ENCODE peak calls at places on chromosome 11, in seven cellular contexts. U, S, L, T, G, M and W are unnamed samples.

GRCh38 chr11:75013051-75013450 is 24.3 kb downstream of the NEU3 start:
- DNase-seq in G (no peak), L (no peak), T (no peak), U (no peak), M (no peak), S (peak), W (no peak)

GRCh38 chr11:25667871-25668270 is 664.1 kb upstream of the ANO3 start:
- DNase-seq in S (no peak), U (no peak), T (no peak), M (no peak), G (no peak), L (no peak), W (no peak)

GRCh38 chr11:34356130-34356529 is 1.7 kb downstream of the ABTB2 start:
- DNase-seq in M (no peak), T (no peak), G (no peak), S (no peak), U (no peak), L (no peak), W (no peak)

GRCh38 chr11:44886765-44887164 is 63.9 kb downstream of the TP53I11 start:
- DNase-seq in S (no peak), U (no peak), M (no peak), T (no peak), L (peak), G (no peak), W (no peak)

GRCh38 chr11:66545701-66546367 is at the start of gene ZDHHC24:
- DNase-seq in S (peak), M (peak), L (peak), T (peak), U (peak), G (peak), W (peak)

GRCh38 chr11:21105196-21105917 is 436.0 kb downstream of the NELL1 start:
- DNase-seq in T (no peak), U (no peak), M (no peak), G (no peak), S (no peak), L (no peak), W (no peak)

GRCh38 chr11:102241026-102241425 is 76.3 kb upstream of the BIRC3 start:
- DNase-seq in S (no peak), L (no peak), M (no peak), G (no peak), T (no peak), U (no peak), W (no peak)

GRCh38 chr11:65014146-65014960 is at the start of gene ARL2:
- DNase-seq in T (peak), G (peak), U (peak), S (peak), L (no peak), M (peak), W (peak)

GRCh38 chr11:12813371-12814225 is 139.4 kb downstream of the TEAD1 start:
- DNase-seq in M (no peak), U (no peak), L (no peak), S (no peak), T (no peak), G (no peak), W (no peak)

GRCh38 chr11:10497371-10498021 is 42.4 kb downstream of the AMPD3 start:
- DNase-seq in M (no peak), G (no peak), S (no peak), T (no peak), L (no peak), U (no peak), W (no peak)

GRCh38 chr11:48105096-48105990 is 111.3 kb upstream of the OR4B1 start:
- DNase-seq in S (no peak), U (no peak), G (no peak), M (no peak), L (no peak), T (no peak), W (no peak)

GRCh38 chr11:133681901-133682300 is 149.6 kb upstream of the OPCML start:
- DNase-seq in S (no peak), T (no peak), M (no peak), L (no peak), U (no peak), G (no peak), W (no peak)

GRCh38 chr11:87352759-87353707 is 315.3 kb downstream of the TMEM135 start:
- DNase-seq in T (no peak), M (peak), L (peak), U (peak), S (peak), G (peak), W (peak)

GRCh38 chr11:789951-790350 is at the start of gene CEND1:
- DNase-seq in T (no peak), S (no peak), G (peak), L (no peak), U (no peak), M (no peak), W (no peak)

GRCh38 chr11:110955797-110956196 is 243.6 kb upstream of the ARHGAP20 start:
- DNase-seq in L (no peak), T (no peak), G (no peak), S (no peak), U (no peak), M (no peak), W (no peak)

GRCh38 chr11:32034680-32035079 is 56.2 kb upstream of the RCN1 start:
- DNase-seq in L (no peak), T (no peak), G (no peak), M (no peak), S (no peak), U (no peak), W (no peak)

GRCh38 chr11:132490976-132491375 is 1041.3 kb downstream of the OPCML start:
- DNase-seq in G (no peak), M (no peak), S (no peak), T (no peak), L (no peak), U (no peak), W (no peak)

GRCh38 chr11:8015753-8016239 is 28.7 kb downstream of the EIF3F start:
- DNase-seq in L (no peak), U (no peak), S (no peak), G (no peak), T (no peak), M (no peak), W (no peak)

GRCh38 chr11:81970886-81971285 is 762.8 kb downstream of the FAM181B start:
- DNase-seq in L (no peak), S (no peak), T (no peak), M (no peak), G (no peak), U (no peak), W (no peak)

GRCh38 chr11:119094816-119095065 is 6.9 kb downstream of the DPAGT1 start:
- DNase-seq in M (no peak), U (peak), T (peak), L (peak), S (peak), G (no peak), W (peak)

GRCh38 chr11:125062931-125063428 is at the start of gene SLC37A2:
- DNase-seq in G (peak), L (no peak), S (peak), U (peak), M (no peak), T (peak), W (peak)

GRCh38 chr11:87722756-87723599 is 452.3 kb downstream of the RAB38 start:
- DNase-seq in M (no peak), L (no peak), T (no peak), S (peak), G (no peak), U (no peak), W (no peak)

GRCh38 chr11:102256251-102256650 is 61.0 kb upstream of the BIRC3 start:
- DNase-seq in T (no peak), L (no peak), U (no peak), S (no peak), M (no peak), G (no peak), W (no peak)

GRCh38 chr11:11843233-11843632 is 1.5 kb downstream of the USP47 start:
- DNase-seq in S (peak), T (no peak), U (no peak), G (no peak), L (no peak), M (no peak), W (no peak)

GRCh38 chr11:134086376-134086775 is 17.5 kb downstream of the JAM3 start:
- DNase-seq in T (no peak), M (no peak), S (no peak), G (no peak), U (no peak), L (no peak), W (no peak)

GRCh38 chr11:58497951-58498350 is 10.0 kb downstream of the OR5B21 start:
- DNase-seq in S (no peak), M (no peak), T (no peak), L (no peak), G (no peak), U (no peak), W (no peak)

GRCh38 chr11:69204246-69205124 is 48.8 kb downstream of the SMIM38 start:
- DNase-seq in G (no peak), S (peak), U (peak), T (no peak), L (no peak), M (no peak), W (peak)

GRCh38 chr11:46273511-46274205 is 3.8 kb upstream of the CREB3L1 start:
- DNase-seq in U (peak), M (no peak), L (no peak), T (no peak), G (no peak), S (peak), W (peak)

GRCh38 chr11:40202569-40202968 is 1256.9 kb downstream of the LRRC4C start:
- DNase-seq in S (no peak), L (no peak), U (no peak), G (no peak), T (no peak), M (no peak), W (no peak)

GRCh38 chr11:15278129-15278528 is 163.4 kb downstream of the INSC start:
- DNase-seq in L (no peak), U (no peak), M (no peak), G (no peak), S (no peak), T (no peak), W (no peak)

GRCh38 chr11:86408845-86409244 is 34.2 kb downstream of the CCDC81 start:
- DNase-seq in L (no peak), S (no peak), U (no peak), G (no peak), M (no peak), T (no peak), W (no peak)

GRCh38 chr11:47107709-47108108 is 69.0 kb downstream of the ARFGAP2 start:
- DNase-seq in S (no peak), L (no peak), U (no peak), G (no peak), T (no peak), M (no peak), W (no peak)